ENCODE peak calls at places on chromosomes 12 and 14, in seven cellular contexts. D is HCT116; Q is ovary; M is stimulated activated CD4-positive, alpha-beta T cell treated with anti-CD3 and anti-CD28 coated beads, Interleukin-2, amount 100 ng/mL, for 24 hours; P is neural progenitor cell; C is neural crest cell; K is ELF-1. X is an unnamed sample.

GRCh38 chr12:67920432-67920831 is 68.8 kb upstream of the IFNG-AS1 start:
- DNase-seq in D (no peak), Q (no peak), M (no peak), P (no peak), C (no peak), K (no peak), X (no peak)

GRCh38 chr12:30573145-30573544 is 122.5 kb downstream of the IPO8 start:
- DNase-seq in D (no peak), Q (no peak), M (no peak), P (no peak), C (no peak), K (no peak), X (no peak)

GRCh38 chr14:38078393-38078792 is 129.3 kb upstream of the SSTR1 start:
- DNase-seq in D (no peak), Q (no peak), M (no peak), P (no peak), C (no peak), K (no peak), X (no peak)

GRCh38 chr12:117845271-117845904 is 123.4 kb downstream of the KSR2 start:
- DNase-seq in D (no peak), Q (no peak), M (no peak), P (no peak), C (no peak), K (no peak), X (no peak)

GRCh38 chr12:1864456-1864855 is 44.1 kb downstream of the LRTM2 start:
- DNase-seq in D (no peak), Q (no peak), M (no peak), P (no peak), C (no peak), K (no peak), X (no peak)

GRCh38 chr12:45703942-45704341 is 25.6 kb upstream of the ARID2 start:
- DNase-seq in D (no peak), Q (no peak), M (no peak), P (no peak), C (no peak), K (no peak), X (no peak)

GRCh38 chr12:121894633-121895032 is 6.0 kb downstream of the PSMD9 start:
- DNase-seq in D (no peak), Q (peak), M (no peak), P (peak), C (no peak), K (peak), X (no peak)

GRCh38 chr12:104006929-104007328 is 41.3 kb downstream of the TDG start:
- DNase-seq in D (no peak), Q (no peak), M (no peak), P (no peak), C (no peak), K (no peak), X (no peak)

GRCh38 chr12:76866726-76867125 is 12.1 kb downstream of the CSRP2 start:
- DNase-seq in D (no peak), Q (no peak), M (no peak), P (peak), C (no peak), K (peak), X (no peak)

GRCh38 chr12:116248930-116249329 is 28.6 kb downstream of the MED13L start:
- DNase-seq in D (no peak), Q (no peak), M (no peak), P (no peak), C (no peak), K (no peak), X (no peak)

GRCh38 chr12:27866382-27867101 is 86.5 kb upstream of the MANSC4 start:
- DNase-seq in D (no peak), Q (no peak), M (no peak), P (no peak), C (no peak), K (no peak), X (no peak)

GRCh38 chr14:54693761-54694160 is 126.8 kb downstream of the SAMD4A start:
- DNase-seq in D (no peak), Q (no peak), M (no peak), P (no peak), C (no peak), K (no peak), X (no peak)

GRCh38 chr14:89805501-89805900 is 149.0 kb downstream of the EFCAB11 start:
- DNase-seq in D (no peak), Q (no peak), M (no peak), P (no peak), C (no peak), K (no peak), X (no peak)

GRCh38 chr12:92170050-92170449 is 24.4 kb upstream of the BTG1 start:
- DNase-seq in D (no peak), Q (no peak), M (no peak), P (no peak), C (no peak), K (no peak), X (no peak)

GRCh38 chr12:96193725-96194571 is at the start of gene ELK3:
- DNase-seq in D (no peak), Q (peak), M (peak), P (peak), C (peak), K (peak), X (peak)

GRCh38 chr14:104887623-104888488 is 22.8 kb downstream of the CEP170B start:
- DNase-seq in D (no peak), Q (peak), M (no peak), P (no peak), C (no peak), K (no peak), X (peak)

GRCh38 chr14:51738754-51739153 is 87.0 kb downstream of the FRMD6 start:
- DNase-seq in D (peak), Q (no peak), M (no peak), P (peak), C (no peak), K (peak), X (no peak)

GRCh38 chr14:99576761-99577705 is 27.0 kb downstream of the CCDC85C start:
- DNase-seq in D (no peak), Q (peak), M (no peak), P (no peak), C (no peak), K (no peak), X (no peak)

X was measured in activated CD4-positive, CD25-positive, alpha-beta regulatory T cell treated with anti-CD3 and anti-CD28 coated beads, Interleukin-2, amount 50 U/mL, for 72 hours.